ENCODE peak calls at places on chromosomes 16 and 17, in eight cellular contexts. J, H, K, B, Z, M, L and E are unnamed samples.

GRCh38 chr16:86316967-86317616 is 193.2 kb upstream of the FOXF1 start:
- DNase-seq in Z (no peak), B (no peak), H (no peak), J (no peak), L (no peak), M (no peak), K (no peak), E (no peak)

GRCh38 chr17:79769596-79770520 is 8.1 kb upstream of the CBX2 start:
- DNase-seq in Z (no peak), J (no peak), M (no peak), H (no peak), B (no peak), K (peak), L (no peak), E (peak)

GRCh38 chr16:17964196-17964595 is 372.3 kb downstream of the NPIPA8 start:
- DNase-seq in J (no peak), K (no peak), B (no peak), L (no peak), H (no peak), Z (no peak), M (no peak), E (no peak)

GRCh38 chr17:48575673-48576478 is 2.3 kb downstream of the HOXB4 start:
- DNase-seq in L (no peak), Z (no peak), M (no peak), H (no peak), J (no peak), B (no peak), K (no peak), E (no peak)

GRCh38 chr16:86448306-86448705 is 62.0 kb upstream of the FOXF1 start:
- DNase-seq in B (no peak), H (no peak), L (no peak), K (no peak), J (no peak), Z (no peak), M (no peak), E (no peak)

GRCh38 chr16:87305505-87306391 is 11.4 kb downstream of the C16orf95 start:
- DNase-seq in Z (no peak), L (no peak), J (no peak), H (no peak), K (no peak), M (no peak), B (no peak), E (no peak)

GRCh38 chr17:79651266-79651665 is 40.4 kb upstream of the RBFOX3 start:
- DNase-seq in B (no peak), L (no peak), J (no peak), H (peak), Z (no peak), M (no peak), K (no peak), E (no peak)

GRCh38 chr17:81385320-81386111 is 9.7 kb upstream of the BAHCC1 start:
- DNase-seq in B (no peak), K (no peak), L (peak), M (no peak), Z (no peak), J (no peak), H (no peak), E (peak)

GRCh38 chr17:17628388-17629008 is 37.0 kb upstream of the PEMT start:
- DNase-seq in L (no peak), B (no peak), Z (no peak), M (no peak), H (no peak), J (no peak), K (no peak), E (no peak)

GRCh38 chr16:80973991-80974390 is 32.7 kb downstream of the CMC2 start:
- DNase-seq in M (no peak), H (no peak), K (no peak), J (no peak), Z (no peak), L (no peak), B (no peak), E (no peak)

GRCh38 chr17:73308017-73308823 is 3.6 kb downstream of the CDC42EP4 start:
- DNase-seq in J (peak), M (peak), B (peak), K (peak), Z (peak), L (peak), H (peak), E (peak)

GRCh38 chr17:30975042-30975820 is 4.4 kb downstream of the RNF135 start:
- DNase-seq in J (no peak), L (no peak), Z (no peak), M (no peak), K (no peak), B (no peak), H (no peak), E (no peak)

GRCh38 chr16:11165894-11166665 is 89.9 kb downstream of the SOCS1 start:
- DNase-seq in B (peak), L (no peak), K (no peak), J (no peak), H (no peak), M (no peak), Z (no peak), E (no peak)

GRCh38 chr17:52923658-52924057 is 765.1 kb upstream of the CA10 start:
- DNase-seq in M (no peak), H (no peak), L (no peak), K (no peak), B (no peak), Z (no peak), J (no peak), E (no peak)
- TF ChIP-seq POLR2A in M (no peak), H (no peak), L (no peak), K (no peak), B (no peak), Z (no peak), J (no peak), E (no peak)

DNA sequence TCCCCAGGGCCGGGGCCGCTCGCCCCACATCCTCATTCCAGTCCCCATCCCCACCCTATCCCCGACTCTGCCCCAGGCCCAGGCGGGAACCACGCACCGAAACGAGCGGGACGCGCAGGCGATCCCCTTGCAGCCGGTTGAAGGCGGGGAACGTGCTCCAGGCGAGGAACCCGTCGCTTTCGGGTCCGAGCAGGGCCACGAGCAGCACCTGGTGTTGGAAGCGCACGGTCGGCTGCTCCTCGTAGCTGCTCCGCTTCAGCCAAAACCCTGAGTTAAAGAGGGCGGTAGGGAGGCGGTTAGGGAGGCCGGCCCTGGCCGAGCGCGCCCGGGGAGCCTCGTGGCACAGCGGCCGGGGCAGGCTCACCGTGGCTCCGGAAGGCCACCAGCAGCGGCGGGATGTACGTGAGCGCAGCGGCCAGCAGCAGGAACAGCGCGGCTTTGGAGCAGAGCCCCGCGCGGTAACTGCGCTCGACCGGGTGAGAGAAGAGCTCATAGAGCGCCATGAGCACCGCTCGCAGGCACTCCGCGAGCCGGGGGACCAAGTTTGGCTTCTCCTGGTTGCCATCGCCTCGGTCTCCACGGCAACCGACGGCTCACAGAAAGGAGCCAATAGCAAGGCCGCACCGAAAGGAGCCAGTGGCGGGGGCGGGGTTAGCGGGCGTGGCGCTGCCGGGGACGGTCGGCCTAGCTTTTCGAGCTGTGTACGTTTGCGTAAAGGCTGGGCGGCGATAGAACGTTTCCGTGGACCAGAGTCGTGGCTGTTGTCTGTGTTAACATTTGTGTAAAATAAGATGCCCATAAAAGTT is at the start of gene TMEM231:
- DNase-seq in J (peak), M (peak), B (peak), H (peak), K (peak), L (peak), Z (peak), E (peak)
- TF ChIP-seq POLR2A in J (no peak), M (no peak), B (no peak), H (peak), K (peak), L (peak), Z (peak), E (no peak)

GRCh38 chr17:77388384-77389306 is 247.9 kb downstream of the SEC14L1 start:
- DNase-seq in K (no peak), Z (no peak), J (no peak), M (no peak), H (no peak), B (peak), L (no peak), E (no peak)
- TF ChIP-seq POLR2A in K (no peak), Z (no peak), J (no peak), M (no peak), H (no peak), B (no peak), L (no peak), E (no peak)

GRCh38 chr17:4944554-4945175 is 3.7 kb downstream of the PFN1 start:
- DNase-seq in H (no peak), Z (no peak), J (no peak), M (no peak), K (no peak), B (no peak), L (no peak), E (no peak)
- TF ChIP-seq POLR2A in H (no peak), Z (no peak), J (no peak), M (no peak), K (peak), B (no peak), L (no peak), E (no peak)

DNA sequence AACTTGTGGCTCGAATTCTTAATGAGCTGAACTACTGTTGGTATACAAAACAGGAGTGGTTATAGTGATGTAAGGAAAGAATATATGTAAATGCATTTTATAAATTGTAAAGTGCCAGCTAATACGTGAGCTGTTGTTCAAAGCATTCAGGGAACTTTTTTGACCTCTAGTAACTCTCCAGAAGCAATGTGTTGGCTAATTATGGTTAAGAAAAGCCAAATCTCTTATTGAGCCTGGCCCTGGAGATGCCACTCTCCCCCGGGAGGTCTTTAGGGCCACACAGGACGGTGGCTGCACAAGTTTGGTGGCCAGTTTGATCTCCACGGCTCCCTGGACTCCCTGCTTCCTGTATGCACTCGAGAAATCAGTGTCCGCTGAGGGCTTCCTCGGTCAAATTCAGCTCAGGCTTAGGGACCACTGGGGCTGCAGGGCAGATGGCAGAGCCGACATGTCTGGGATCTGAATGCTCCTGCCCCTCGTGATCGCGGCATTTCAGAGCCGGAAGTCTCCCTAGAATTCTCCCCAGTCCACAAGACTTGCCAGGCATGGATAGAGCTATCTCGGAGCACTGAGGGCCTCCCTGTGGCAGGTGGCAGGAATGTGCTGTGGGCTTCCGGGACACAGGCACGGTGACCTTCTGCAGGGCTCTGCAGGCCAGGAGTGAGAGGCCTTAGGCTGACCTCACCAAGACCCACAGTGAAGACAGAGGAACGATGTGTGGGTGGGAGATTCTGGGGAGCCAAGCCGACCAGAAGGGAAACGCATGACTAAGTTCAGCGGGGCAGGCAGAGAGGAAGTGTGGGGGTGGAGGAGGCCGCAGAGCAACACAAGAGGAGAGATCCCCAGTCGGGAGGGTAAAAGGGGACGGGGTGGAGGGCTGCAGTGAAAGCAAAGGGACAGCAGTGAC is 18.6 kb upstream of the PITPNM3 start:
- DNase-seq in Z (no peak), L (no peak), K (no peak), H (no peak), B (peak), J (no peak), M (no peak), E (peak)
- TF ChIP-seq POLR2A in Z (no peak), L (no peak), K (no peak), H (no peak), B (no peak), J (no peak), M (no peak), E (no peak)

GRCh38 chr16:70725024-70725911 is 39.4 kb upstream of the MTSS2 start:
- DNase-seq in H (no peak), K (no peak), M (peak), J (no peak), L (peak), Z (no peak), B (peak), E (peak)
- TF ChIP-seq POLR2A in H (no peak), K (no peak), M (no peak), J (no peak), L (no peak), Z (no peak), B (no peak), E (no peak)

GRCh38 chr17:82418001-82418986 is at the start of the genes HEXD and OGFOD3:
- DNase-seq in K (peak), L (peak), J (no peak), Z (peak), H (peak), M (peak), B (peak), E (peak)
- TF ChIP-seq POLR2A in K (peak), L (peak), J (peak), Z (peak), H (peak), M (peak), B (no peak), E (peak)

GRCh38 chr16:54929090-54930033 is 1.3 kb upstream of the IRX5 start:
- DNase-seq in J (peak), K (peak), Z (peak), B (peak), M (peak), H (peak), L (peak), E (peak)

GRCh38 chr16:54931757-54932660 is 1.3 kb downstream of the IRX5 start:
- DNase-seq in H (no peak), Z (no peak), L (no peak), M (no peak), J (no peak), K (no peak), B (no peak), E (no peak)

GRCh38 chr16:54931041-54931756 is 534 bp downstream of the IRX5 start:
- DNase-seq in B (peak), M (no peak), Z (peak), H (no peak), K (peak), J (no peak), L (no peak), E (peak)

GRCh38 chr16:54928421-54929089 is 2.1 kb upstream of the IRX5 start:
- DNase-seq in K (peak), L (peak), M (no peak), H (peak), Z (peak), B (peak), J (peak), E (peak)

GRCh38 chr16:54930034-54930938 is at the start of gene IRX5:
- DNase-seq in B (peak), M (peak), Z (peak), H (peak), L (peak), J (peak), K (peak), E (peak)
- TF ChIP-seq POLR2A in B (peak), M (no peak), Z (peak), H (peak), L (no peak), J (peak), K (peak), E (peak)

DNA sequence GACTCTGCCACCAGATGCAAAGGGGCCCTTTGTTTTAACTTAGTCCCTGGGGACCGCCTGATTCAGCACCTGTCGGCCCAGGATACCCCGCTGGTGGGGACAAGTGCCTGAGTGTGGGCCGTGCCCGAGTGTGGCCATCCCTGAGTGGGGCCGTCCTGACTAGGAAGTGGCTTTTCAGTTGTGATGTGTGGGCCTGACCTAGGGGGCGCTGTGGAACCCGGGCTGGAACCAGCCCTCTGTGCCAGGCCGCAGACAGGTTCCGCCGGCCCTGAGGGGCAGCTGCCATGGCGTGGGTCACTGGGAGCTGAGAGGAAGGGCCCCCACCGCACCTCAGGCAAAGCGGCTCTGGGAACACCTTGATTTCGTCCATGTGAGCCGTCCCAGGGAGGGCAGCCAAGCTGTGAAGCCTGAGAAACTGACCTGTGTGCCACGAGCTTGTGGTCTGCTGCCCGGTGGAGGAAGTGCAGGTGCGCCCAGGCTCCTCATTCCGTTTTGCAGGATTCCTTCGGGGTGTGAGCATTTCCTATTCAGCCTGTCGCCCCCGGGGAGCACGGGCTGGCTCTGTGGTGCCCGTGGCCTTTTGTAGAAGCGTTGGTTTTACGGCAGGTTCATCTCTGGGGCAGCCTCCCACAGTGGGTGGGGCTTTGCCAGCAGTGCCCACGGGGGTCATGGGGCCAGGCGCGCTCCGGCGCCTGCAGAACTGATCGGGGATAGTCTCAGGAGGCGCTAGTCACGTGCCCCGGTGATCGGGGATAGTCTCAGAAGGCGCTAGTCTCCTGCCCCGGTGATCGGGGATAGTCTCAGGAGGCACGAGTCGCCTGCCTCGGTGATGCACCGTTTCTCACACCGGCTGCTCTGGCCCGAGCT is 5.3 kb downstream of the RPL13 start:
- DNase-seq in M (no peak), B (no peak), L (no peak), K (peak), Z (no peak), J (peak), H (peak), E (peak)
- TF ChIP-seq POLR2A in M (no peak), B (no peak), L (no peak), K (peak), Z (peak), J (no peak), H (no peak), E (no peak)